ENCODE peak calls at places on chromosomes 13 and 19, in eight cellular contexts. One of them, this sample, is unnamed. For H3K4me1 and H3K27me3, the result is how much of the 10 kb centered on the place peaks cover.

GRCh38 chr19:5536337-5536894 is 31.3 kb downstream of the TINCR start:
- DNase-seq in cardiac muscle cell: peak
- DNase-seq in ovary: peak
- DNase-seq in tibial nerve: no peak
- DNase-seq in neural progenitor cell: peak
- DNase-seq in RWPE2: no peak
- DNase-seq in transverse colon: no peak
- DNase-seq in adrenal gland: peak
- DNase-seq in this sample: peak

GRCh38 chr13:98251708-98252107 is 74.6 kb upstream of the RNF113B start:
- DNase-seq in cardiac muscle cell: no peak
- DNase-seq in ovary: no peak
- DNase-seq in tibial nerve: no peak
- DNase-seq in neural progenitor cell: no peak
- DNase-seq in RWPE2: no peak
- DNase-seq in transverse colon: no peak
- DNase-seq in adrenal gland: no peak
- DNase-seq in this sample: no peak

GRCh38 chr19:38661996-38662395 is 14.5 kb downstream of the ACTN4 start:
- DNase-seq in cardiac muscle cell: no peak
- DNase-seq in ovary: no peak
- DNase-seq in tibial nerve: no peak
- DNase-seq in neural progenitor cell: no peak
- DNase-seq in RWPE2: no peak
- DNase-seq in transverse colon: peak
- DNase-seq in adrenal gland: no peak
- DNase-seq in this sample: no peak

GRCh38 chr13:56019606-56020005 is 1121.1 kb upstream of the PRR20A start:
- DNase-seq in cardiac muscle cell: no peak
- DNase-seq in ovary: no peak
- DNase-seq in tibial nerve: no peak
- DNase-seq in neural progenitor cell: no peak
- DNase-seq in RWPE2: no peak
- DNase-seq in transverse colon: no peak
- DNase-seq in adrenal gland: no peak
- DNase-seq in this sample: no peak

GRCh38 chr19:43101950-43102349 is 19.4 kb upstream of the PSG2 start:
- DNase-seq in cardiac muscle cell: no peak
- DNase-seq in ovary: no peak
- DNase-seq in tibial nerve: no peak
- DNase-seq in neural progenitor cell: no peak
- DNase-seq in RWPE2: no peak
- DNase-seq in transverse colon: no peak
- DNase-seq in adrenal gland: no peak
- DNase-seq in this sample: no peak

GRCh38 chr13:99704390-99704789 is 203.1 kb downstream of the TM9SF2 start:
- DNase-seq in cardiac muscle cell: no peak
- DNase-seq in ovary: no peak
- DNase-seq in tibial nerve: no peak
- DNase-seq in neural progenitor cell: no peak
- DNase-seq in RWPE2: no peak
- DNase-seq in transverse colon: no peak
- DNase-seq in adrenal gland: no peak
- DNase-seq in this sample: no peak

GRCh38 chr13:60139272-60139671 is 24.5 kb downstream of the DIAPH3 start:
- DNase-seq in cardiac muscle cell: no peak
- DNase-seq in ovary: no peak
- DNase-seq in tibial nerve: no peak
- DNase-seq in neural progenitor cell: no peak
- DNase-seq in RWPE2: no peak
- DNase-seq in transverse colon: no peak
- DNase-seq in adrenal gland: no peak
- DNase-seq in this sample: no peak

GRCh38 chr13:110512198-110512740 is 49.3 kb downstream of the RAB20 start:
- DNase-seq in cardiac muscle cell: no peak
- DNase-seq in ovary: no peak
- DNase-seq in tibial nerve: no peak
- DNase-seq in neural progenitor cell: no peak
- DNase-seq in RWPE2: no peak
- DNase-seq in transverse colon: no peak
- DNase-seq in adrenal gland: no peak
- DNase-seq in this sample: no peak

GRCh38 chr13:60032836-60033235 is 130.9 kb downstream of the DIAPH3 start:
- DNase-seq in cardiac muscle cell: no peak
- DNase-seq in ovary: no peak
- DNase-seq in tibial nerve: no peak
- DNase-seq in neural progenitor cell: no peak
- DNase-seq in RWPE2: no peak
- DNase-seq in transverse colon: no peak
- DNase-seq in adrenal gland: no peak
- DNase-seq in this sample: no peak

GRCh38 chr19:12983561-12984142 is 11.6 kb upstream of the NFIX start:
- DNase-seq in cardiac muscle cell: peak
- DNase-seq in ovary: peak
- DNase-seq in tibial nerve: peak
- DNase-seq in neural progenitor cell: peak
- DNase-seq in RWPE2: no peak
- DNase-seq in transverse colon: peak
- DNase-seq in adrenal gland: peak
- DNase-seq in this sample: peak

GRCh38 chr13:50644081-50644871 is 199.2 kb downstream of the DLEU7 start:
- DNase-seq in cardiac muscle cell: no peak
- DNase-seq in ovary: no peak
- DNase-seq in tibial nerve: no peak
- DNase-seq in neural progenitor cell: no peak
- DNase-seq in RWPE2: peak
- DNase-seq in transverse colon: no peak
- DNase-seq in adrenal gland: no peak
- DNase-seq in this sample: no peak

GRCh38 chr19:18951721-18952281 is 10.8 kb upstream of the HOMER3 start:
- DNase-seq in cardiac muscle cell: no peak
- DNase-seq in ovary: no peak
- DNase-seq in tibial nerve: no peak
- DNase-seq in neural progenitor cell: no peak
- DNase-seq in RWPE2: peak
- DNase-seq in transverse colon: no peak
- DNase-seq in adrenal gland: no peak
- DNase-seq in this sample: no peak

GRCh38 chr13:57557979-57558529 is 73.5 kb upstream of the PCDH17 start:
- DNase-seq in cardiac muscle cell: peak
- DNase-seq in ovary: no peak
- DNase-seq in tibial nerve: no peak
- DNase-seq in neural progenitor cell: peak
- DNase-seq in RWPE2: no peak
- DNase-seq in transverse colon: no peak
- DNase-seq in adrenal gland: no peak
- DNase-seq in this sample: no peak

GRCh38 chr13:90416519-90416918 is 931.0 kb upstream of the MIR17HG start:
- DNase-seq in cardiac muscle cell: peak
- DNase-seq in ovary: no peak
- DNase-seq in tibial nerve: peak
- DNase-seq in neural progenitor cell: no peak
- DNase-seq in RWPE2: no peak
- DNase-seq in transverse colon: no peak
- DNase-seq in adrenal gland: no peak
- DNase-seq in this sample: peak

GRCh38 chr13:113535381-113535781 is 44.9 kb upstream of the DCUN1D2 start:
- DNase-seq in cardiac muscle cell: no peak
- DNase-seq in ovary: no peak
- DNase-seq in tibial nerve: no peak
- DNase-seq in neural progenitor cell: no peak
- DNase-seq in RWPE2: peak
- DNase-seq in transverse colon: peak
- DNase-seq in adrenal gland: no peak
- DNase-seq in this sample: no peak

GRCh38 chr13:51425410-51426042 is 27.3 kb downstream of the INTS6 start:
- DNase-seq in cardiac muscle cell: peak
- DNase-seq in ovary: no peak
- DNase-seq in tibial nerve: no peak
- DNase-seq in neural progenitor cell: no peak
- DNase-seq in RWPE2: no peak
- DNase-seq in transverse colon: no peak
- DNase-seq in adrenal gland: no peak
- DNase-seq in this sample: no peak

DNA sequence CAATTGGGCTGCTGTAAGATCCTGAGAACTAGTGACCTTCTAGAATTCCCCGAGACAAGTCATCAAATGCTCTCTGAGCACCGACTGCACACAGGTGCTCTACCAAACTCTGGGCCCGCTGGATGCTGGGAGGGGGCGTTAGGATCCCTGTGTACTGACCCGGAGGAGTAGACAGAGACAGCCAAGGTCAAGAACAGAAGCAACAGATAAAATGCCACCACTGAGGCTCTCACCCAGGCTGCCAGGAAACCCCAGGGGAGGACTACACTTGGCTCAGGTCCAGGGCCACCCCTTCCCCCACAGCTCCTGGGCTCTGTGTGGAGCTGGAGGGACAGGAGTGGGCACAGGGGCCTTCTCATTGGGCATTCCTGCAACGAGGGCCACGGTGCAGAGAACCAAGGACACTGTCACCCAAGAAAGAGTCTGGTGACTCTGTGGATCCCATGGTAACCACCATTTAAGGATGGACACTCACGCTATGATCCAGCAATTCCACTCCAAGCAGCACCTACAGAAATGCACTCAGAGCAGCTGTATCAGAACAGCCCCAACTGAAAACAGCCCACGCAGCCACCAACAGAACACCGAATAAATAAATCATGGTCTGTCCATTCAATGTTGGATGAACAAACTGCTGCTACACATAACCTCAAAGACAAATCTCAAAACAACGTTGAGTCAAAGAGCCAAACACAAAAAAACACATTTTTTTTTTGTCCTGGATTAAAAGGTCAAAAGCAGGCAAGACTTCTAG is 16.8 kb upstream of the SLC35E1 start:
- DNase-seq in cardiac muscle cell: no peak
- DNase-seq in ovary: no peak
- DNase-seq in tibial nerve: no peak
- DNase-seq in neural progenitor cell: no peak
- DNase-seq in RWPE2: no peak
- DNase-seq in transverse colon: no peak
- DNase-seq in adrenal gland: no peak
- DNase-seq in this sample: no peak
- H3K4me1 ChIP-seq in cardiac muscle cell: half or more
- H3K4me1 ChIP-seq in ovary: under half
- H3K4me1 ChIP-seq in tibial nerve: half or more
- H3K4me1 ChIP-seq in neural progenitor cell: under half
- H3K4me1 ChIP-seq in RWPE2: under half
- H3K4me1 ChIP-seq in transverse colon: under half
- H3K4me1 ChIP-seq in adrenal gland: under half
- H3K4me1 ChIP-seq in this sample: under half

GRCh38 chr13:112054616-112055015 is 12.3 kb upstream of the SOX1 start:
- DNase-seq in cardiac muscle cell: no peak
- DNase-seq in ovary: no peak
- DNase-seq in tibial nerve: no peak
- DNase-seq in neural progenitor cell: no peak
- DNase-seq in RWPE2: no peak
- DNase-seq in transverse colon: no peak
- DNase-seq in adrenal gland: no peak
- DNase-seq in this sample: no peak
- H3K27me3 ChIP-seq in cardiac muscle cell: half or more
- H3K27me3 ChIP-seq in ovary: under half
- H3K27me3 ChIP-seq in tibial nerve: under half
- H3K27me3 ChIP-seq in neural progenitor cell: half or more
- H3K27me3 ChIP-seq in RWPE2: half or more
- H3K27me3 ChIP-seq in transverse colon: half or more
- H3K27me3 ChIP-seq in adrenal gland: half or more
- H3K27me3 ChIP-seq in this sample: half or more

DNA sequence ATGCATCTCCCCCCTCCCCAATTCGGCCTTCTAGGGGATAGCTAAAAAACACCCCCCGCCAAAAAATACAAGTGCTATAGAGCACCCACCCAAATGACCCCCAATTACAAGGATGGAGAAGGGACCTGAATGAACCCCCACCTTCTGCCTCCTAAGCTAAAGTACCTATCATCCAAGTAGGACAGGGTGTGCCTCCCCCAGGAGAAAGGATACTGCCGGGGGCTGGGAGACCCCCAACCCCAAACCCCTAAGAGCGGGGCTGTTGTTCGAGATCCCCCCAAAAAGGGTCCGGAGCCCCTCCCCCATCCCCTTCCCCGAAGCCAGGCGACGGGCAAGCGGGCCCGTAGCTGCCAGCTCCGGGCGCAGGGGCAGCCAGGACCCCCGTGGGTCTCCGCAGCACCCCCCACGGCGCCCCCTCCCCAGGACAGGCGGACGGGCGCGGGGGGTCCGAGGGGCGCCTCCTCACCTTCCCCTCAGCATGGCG is 1.9 kb downstream of the ZC3H4 start:
- DNase-seq in cardiac muscle cell: no peak
- DNase-seq in ovary: no peak
- DNase-seq in tibial nerve: no peak
- DNase-seq in neural progenitor cell: no peak
- DNase-seq in RWPE2: no peak
- DNase-seq in transverse colon: no peak
- DNase-seq in adrenal gland: no peak
- DNase-seq in this sample: no peak
- H3K4me3 ChIP-seq in cardiac muscle cell: peak
- H3K4me3 ChIP-seq in ovary: peak
- H3K4me3 ChIP-seq in tibial nerve: peak
- H3K4me3 ChIP-seq in neural progenitor cell: peak
- H3K4me3 ChIP-seq in RWPE2: peak
- H3K4me3 ChIP-seq in transverse colon: peak
- H3K4me3 ChIP-seq in adrenal gland: peak
- H3K4me3 ChIP-seq in this sample: peak

GRCh38 chr19:48632692-48633147 is 4.5 kb downstream of the DBP start:
- DNase-seq in cardiac muscle cell: no peak
- DNase-seq in ovary: no peak
- DNase-seq in tibial nerve: no peak
- DNase-seq in neural progenitor cell: no peak
- DNase-seq in RWPE2: no peak
- DNase-seq in transverse colon: no peak
- DNase-seq in adrenal gland: peak
- DNase-seq in this sample: peak

GRCh38 chr19:48634424-48635262 is 2.5 kb downstream of the DBP start:
- DNase-seq in cardiac muscle cell: peak
- DNase-seq in ovary: peak
- DNase-seq in tibial nerve: peak
- DNase-seq in neural progenitor cell: peak
- DNase-seq in RWPE2: peak
- DNase-seq in transverse colon: peak
- DNase-seq in adrenal gland: peak
- DNase-seq in this sample: peak

GRCh38 chr19:48633148-48634035 is 3.8 kb downstream of the DBP start:
- DNase-seq in cardiac muscle cell: no peak
- DNase-seq in ovary: peak
- DNase-seq in tibial nerve: no peak
- DNase-seq in neural progenitor cell: no peak
- DNase-seq in RWPE2: no peak
- DNase-seq in transverse colon: peak
- DNase-seq in adrenal gland: peak
- DNase-seq in this sample: peak

GRCh38 chr19:48635263-48635965 is 1.8 kb downstream of the DBP start:
- DNase-seq in cardiac muscle cell: peak
- DNase-seq in ovary: peak
- DNase-seq in tibial nerve: peak
- DNase-seq in neural progenitor cell: peak
- DNase-seq in RWPE2: no peak
- DNase-seq in transverse colon: peak
- DNase-seq in adrenal gland: peak
- DNase-seq in this sample: peak

DNA sequence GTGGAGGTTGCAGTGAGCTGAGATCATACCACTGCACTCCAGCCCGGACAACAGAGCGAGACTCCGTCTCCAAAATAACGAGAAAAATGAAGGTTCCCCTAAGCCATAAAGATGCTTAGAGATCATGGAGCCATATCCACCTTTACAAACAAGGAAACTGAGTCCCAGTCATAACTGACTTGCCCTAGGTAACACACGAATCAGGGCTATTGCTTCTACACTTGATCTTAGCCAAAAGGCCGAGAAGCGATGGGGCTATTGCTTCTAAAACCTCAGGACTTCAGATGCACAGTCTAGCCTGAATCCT is 3.2 kb downstream of the DBP start:
- DNase-seq in cardiac muscle cell: no peak
- DNase-seq in ovary: no peak
- DNase-seq in tibial nerve: no peak
- DNase-seq in neural progenitor cell: no peak
- DNase-seq in RWPE2: no peak
- DNase-seq in transverse colon: no peak
- DNase-seq in adrenal gland: no peak
- DNase-seq in this sample: no peak
- H3K4me1 ChIP-seq in cardiac muscle cell: under half
- H3K4me1 ChIP-seq in ovary: under half
- H3K4me1 ChIP-seq in tibial nerve: under half
- H3K4me1 ChIP-seq in neural progenitor cell: under half
- H3K4me1 ChIP-seq in RWPE2: under half
- H3K4me1 ChIP-seq in transverse colon: under half
- H3K4me1 ChIP-seq in adrenal gland: under half
- H3K4me1 ChIP-seq in this sample: under half